ENCODE peak calls at places on chromosomes 2 and 18, in seven cellular contexts. One of them, this sample, is unnamed.
A peak's percentile ranks its signal among the peaks of the same experiment; 100 is the strongest.

GRCh38 chr2:69565431-69565839 is 78.1 kb downstream of the AAK1 start:
- DNase-seq in AG08395: no peak
- DNase-seq in ELR: peak; percentile 64
- DNase-seq in EH: peak; percentile 27
- DNase-seq in left ventricle myocardium inferior: peak; percentile 51
- DNase-seq in ureter: no peak
- DNase-seq in sciatic nerve: peak; percentile 70
- DNase-seq in this sample: no peak

GRCh38 chr2:226600184-226600583 is 199.4 kb downstream of the IRS1 start:
- DNase-seq in AG08395: no peak
- DNase-seq in ELR: no peak
- DNase-seq in EH: peak; percentile 70
- DNase-seq in left ventricle myocardium inferior: no peak
- DNase-seq in ureter: no peak
- DNase-seq in sciatic nerve: no peak
- DNase-seq in this sample: no peak

GRCh38 chr2:11082880-11083279 is 72.4 kb upstream of the SLC66A3 start:
- DNase-seq in AG08395: no peak
- DNase-seq in ELR: no peak
- DNase-seq in EH: no peak
- DNase-seq in left ventricle myocardium inferior: no peak
- DNase-seq in ureter: peak; percentile 14
- DNase-seq in sciatic nerve: no peak
- DNase-seq in this sample: peak; percentile 69

GRCh38 chr2:138974651-138975050 is 194.5 kb upstream of the NXPH2 start:
- DNase-seq in AG08395: no peak
- DNase-seq in ELR: no peak
- DNase-seq in EH: no peak
- DNase-seq in left ventricle myocardium inferior: no peak
- DNase-seq in ureter: no peak
- DNase-seq in sciatic nerve: no peak
- DNase-seq in this sample: no peak

GRCh38 chr2:102753563-102754159 is 8.2 kb upstream of the TMEM182 start:
- DNase-seq in AG08395: peak; percentile 46
- DNase-seq in ELR: peak; percentile 65
- DNase-seq in EH: peak; percentile 54
- DNase-seq in left ventricle myocardium inferior: no peak
- DNase-seq in ureter: no peak
- DNase-seq in sciatic nerve: no peak
- DNase-seq in this sample: no peak

GRCh38 chr18:24726727-24727539 is 266.5 kb downstream of the HRH4 start:
- DNase-seq in AG08395: peak; percentile 71
- DNase-seq in ELR: peak; percentile 59
- DNase-seq in EH: peak; percentile 76
- DNase-seq in left ventricle myocardium inferior: peak; percentile 42
- DNase-seq in ureter: peak; percentile 70
- DNase-seq in sciatic nerve: peak; percentile 86
- DNase-seq in this sample: no peak

GRCh38 chr2:44777542-44777941 is 164.0 kb upstream of the SIX3 start:
- DNase-seq in AG08395: no peak
- DNase-seq in ELR: peak; percentile 13
- DNase-seq in EH: peak; percentile 5
- DNase-seq in left ventricle myocardium inferior: no peak
- DNase-seq in ureter: no peak
- DNase-seq in sciatic nerve: no peak
- DNase-seq in this sample: no peak

GRCh38 chr2:141475801-141476200 is 655.0 kb downstream of the LRP1B start:
- DNase-seq in AG08395: no peak
- DNase-seq in ELR: no peak
- DNase-seq in EH: no peak
- DNase-seq in left ventricle myocardium inferior: no peak
- DNase-seq in ureter: no peak
- DNase-seq in sciatic nerve: no peak
- DNase-seq in this sample: no peak

GRCh38 chr2:129277611-129278010 is 701.9 kb upstream of the RAB6C start:
- DNase-seq in AG08395: no peak
- DNase-seq in ELR: no peak
- DNase-seq in EH: no peak
- DNase-seq in left ventricle myocardium inferior: no peak
- DNase-seq in ureter: no peak
- DNase-seq in sciatic nerve: no peak
- DNase-seq in this sample: no peak

GRCh38 chr18:21833619-21834300 is 93.2 kb downstream of the MIB1 start:
- DNase-seq in AG08395: no peak
- DNase-seq in ELR: no peak
- DNase-seq in EH: no peak
- DNase-seq in left ventricle myocardium inferior: no peak
- DNase-seq in ureter: no peak
- DNase-seq in sciatic nerve: no peak
- DNase-seq in this sample: no peak

This sample was measured in vagina.